ENCODE peak calls at places on chromosomes 13 and 19, in nine cellular contexts. E is Peyer's patch, R is suprapubic skin, G is HepG2, A is heart left ventricle, O is right lobe of liver, C is IMR-90, U is transverse colon, J is adrenal gland. L is an unnamed sample.

GRCh38 chr13:51589793-51590192 is 5.5 kb downstream of the WDFY2 start:
- DNase-seq in E (no peak), R (no peak), G (no peak), A (no peak), O (no peak), C (no peak), U (no peak), J (no peak), L (no peak)

GRCh38 chr13:38045278-38046048 is 175.9 kb upstream of the TRPC4 start:
- DNase-seq in E (no peak), R (no peak), G (peak), A (no peak), O (no peak), C (peak), U (no peak), J (no peak), L (no peak)

GRCh38 chr19:46134527-46134926 is 10.0 kb upstream of the IGFL3 start:
- DNase-seq in E (no peak), R (no peak), G (no peak), A (no peak), O (no peak), C (peak), U (no peak), J (no peak), L (no peak)

GRCh38 chr13:77048592-77048991 is 21.6 kb upstream of the FBXL3 start:
- DNase-seq in E (no peak), R (no peak), G (no peak), A (no peak), O (no peak), C (no peak), U (no peak), J (no peak), L (no peak)

GRCh38 chr13:26487781-26488180 is 69.7 kb upstream of the WASF3 start:
- DNase-seq in E (no peak), R (no peak), G (no peak), A (no peak), O (no peak), C (no peak), U (no peak), J (no peak), L (no peak)

GRCh38 chr19:48812094-48812929 is 1.5 kb upstream of the BCAT2 start:
- DNase-seq in E (peak), R (peak), G (peak), A (peak), O (peak), C (peak), U (peak), J (peak), L (peak)

GRCh38 chr13:95714142-95714832 is 37.3 kb downstream of the DNAJC3 start:
- DNase-seq in E (no peak), R (no peak), G (no peak), A (no peak), O (no peak), C (peak), U (no peak), J (no peak), L (no peak)

GRCh38 chr19:31294189-31294588 is 55.0 kb downstream of the TSHZ3 start:
- DNase-seq in E (no peak), R (no peak), G (no peak), A (no peak), O (no peak), C (no peak), U (no peak), J (no peak), L (no peak)

GRCh38 chr19:5539431-5539833 is 28.3 kb downstream of the TINCR start:
- DNase-seq in E (no peak), R (no peak), G (no peak), A (no peak), O (no peak), C (no peak), U (no peak), J (peak), L (no peak)

GRCh38 chr13:73273737-73274136 is 214.9 kb downstream of the KLF5 start:
- DNase-seq in E (no peak), R (no peak), G (no peak), A (no peak), O (no peak), C (peak), U (no peak), J (no peak), L (peak)

GRCh38 chr19:1863638-1864479 is 480 bp upstream of the KLF16 start:
- DNase-seq in E (peak), R (no peak), G (peak), A (peak), O (peak), C (peak), U (peak), J (peak), L (peak)

GRCh38 chr19:37506387-37507166 is at the start of gene ZNF793:
- DNase-seq in E (peak), R (peak), G (no peak), A (peak), O (peak), C (peak), U (peak), J (peak), L (no peak)

GRCh38 chr13:113962386-113962785 is 11.5 kb downstream of the C13orf46 start:
- DNase-seq in E (no peak), R (no peak), G (no peak), A (no peak), O (peak), C (no peak), U (no peak), J (no peak), L (no peak)

GRCh38 chr13:100646030-100646673 is 28.4 kb downstream of the TMTC4 start:
- DNase-seq in E (no peak), R (no peak), G (peak), A (no peak), O (no peak), C (peak), U (no peak), J (no peak), L (peak)

GRCh38 chr13:28355822-28356371 is 139.0 kb downstream of the FLT1 start:
- DNase-seq in E (no peak), R (no peak), G (no peak), A (no peak), O (no peak), C (peak), U (no peak), J (no peak), L (no peak)

GRCh38 chr13:21675095-21676007 is 4.5 kb downstream of the FGF9 start:
- DNase-seq in E (peak), R (no peak), G (no peak), A (peak), O (no peak), C (no peak), U (peak), J (peak), L (no peak)

GRCh38 chr19:39677931-39678889 is 22.5 kb downstream of the LGALS16 start:
- DNase-seq in E (no peak), R (no peak), G (peak), A (no peak), O (peak), C (peak), U (no peak), J (no peak), L (no peak)

GRCh38 chr13:27401210-27401609 is 23.2 kb upstream of the GTF3A start:
- DNase-seq in E (peak), R (no peak), G (no peak), A (no peak), O (no peak), C (no peak), U (peak), J (no peak), L (no peak)

GRCh38 chr13:33199282-33199850 is 86.2 kb downstream of the STARD13 start:
- DNase-seq in E (no peak), R (no peak), G (no peak), A (no peak), O (no peak), C (no peak), U (no peak), J (no peak), L (no peak)

GRCh38 chr13:60852886-60853285 is 455.9 kb downstream of the TDRD3 start:
- DNase-seq in E (no peak), R (no peak), G (no peak), A (no peak), O (no peak), C (no peak), U (no peak), J (no peak), L (no peak)

GRCh38 chr19:13137290-13137794 is 12.8 kb downstream of the STX10 start:
- DNase-seq in E (no peak), R (no peak), G (no peak), A (no peak), O (no peak), C (no peak), U (no peak), J (no peak), L (no peak)

GRCh38 chr19:478236-478888 is 17.5 kb upstream of the SHC2 start:
- DNase-seq in E (no peak), R (no peak), G (no peak), A (no peak), O (no peak), C (no peak), U (no peak), J (no peak), L (no peak)

GRCh38 chr13:28320884-28321574 is 173.9 kb downstream of the FLT1 start:
- DNase-seq in E (no peak), R (no peak), G (peak), A (no peak), O (no peak), C (peak), U (no peak), J (no peak), L (no peak)

GRCh38 chr19:28023064-28023463 is 1189.9 kb downstream of the UQCRFS1 start:
- DNase-seq in E (no peak), R (no peak), G (no peak), A (no peak), O (no peak), C (no peak), U (no peak), J (no peak), L (no peak)

GRCh38 chr13:47454986-47455385 is 546.1 kb downstream of the SUCLA2 start:
- DNase-seq in E (no peak), R (no peak), G (no peak), A (no peak), O (no peak), C (peak), U (no peak), J (no peak), L (no peak)

GRCh38 chr19:55216461-55217198 is 7.3 kb upstream of the PTPRH start:
- DNase-seq in E (peak), R (no peak), G (peak), A (peak), O (peak), C (peak), U (peak), J (peak), L (peak)
- TF ChIP-seq POLR2A in E (peak), R (no peak), G (peak), A (no peak), O (peak), C (peak), U (peak), J (peak), L (peak)

GRCh38 chr13:110887242-110887954 is 27.5 kb downstream of the ANKRD10 start:
- DNase-seq in E (no peak), R (no peak), G (no peak), A (no peak), O (no peak), C (peak), U (no peak), J (no peak), L (no peak)

GRCh38 chr13:110887955-110888333 is 26.9 kb downstream of the ANKRD10 start:
- DNase-seq in E (no peak), R (no peak), G (no peak), A (peak), O (no peak), C (no peak), U (no peak), J (no peak), L (no peak)

GRCh38 chr13:110886475-110887241 is 28.2 kb downstream of the ANKRD10 start:
- DNase-seq in E (no peak), R (no peak), G (no peak), A (no peak), O (no peak), C (no peak), U (no peak), J (no peak), L (no peak)

GRCh38 chr13:110890279-110891150 is 24.4 kb downstream of the ANKRD10 start:
- DNase-seq in E (no peak), R (no peak), G (no peak), A (no peak), O (no peak), C (no peak), U (no peak), J (no peak), L (no peak)

GRCh38 chr13:110888390-110888789 is 26.5 kb downstream of the ANKRD10 start:
- DNase-seq in E (no peak), R (no peak), G (no peak), A (no peak), O (no peak), C (no peak), U (no peak), J (no peak), L (no peak)
- TF ChIP-seq POLR2A in E (no peak), R (no peak), G (no peak), A (no peak), O (no peak), C (no peak), U (no peak), J (no peak), L (no peak)

DNA sequence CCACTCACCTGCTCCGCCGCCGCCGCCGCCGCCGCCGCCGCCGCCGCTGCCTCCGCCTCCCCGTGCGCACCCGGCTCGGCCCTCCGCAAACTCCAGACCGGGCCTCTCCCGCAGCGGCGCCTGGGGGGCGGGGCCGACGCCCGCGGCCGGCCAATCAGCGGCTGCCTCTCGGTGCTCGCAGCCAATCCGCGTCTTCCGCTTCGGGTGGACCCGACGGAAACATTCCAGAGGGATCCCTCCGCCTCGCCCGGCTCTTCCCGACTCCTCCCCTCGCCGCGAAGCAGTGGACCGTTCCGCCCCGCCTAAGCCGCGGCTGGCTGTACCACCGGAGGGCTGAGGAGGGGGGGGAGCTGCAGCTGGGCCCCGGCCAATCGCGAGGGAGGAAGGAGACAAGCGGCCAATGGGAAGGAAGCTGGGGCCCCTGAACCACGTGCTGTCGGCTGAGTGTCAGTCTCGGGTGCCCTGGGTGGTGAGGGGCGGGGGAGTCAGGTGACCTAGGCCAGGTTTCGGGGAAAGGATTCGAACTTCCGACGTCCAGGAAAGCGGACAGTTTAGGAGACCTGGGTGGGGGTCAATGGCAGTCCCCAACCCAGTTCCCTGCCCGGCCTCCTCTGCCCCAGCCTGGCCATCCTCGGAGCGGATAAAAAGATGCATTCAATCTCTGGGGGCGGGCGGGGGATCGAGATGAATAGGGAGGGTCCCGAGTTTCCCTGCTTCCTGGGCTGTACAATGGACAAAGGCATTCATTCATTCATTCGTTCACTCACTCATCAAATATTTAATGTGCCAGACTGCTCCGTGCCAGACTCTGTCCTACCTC is at the start of gene GIPC1:
- DNase-seq in E (peak), R (peak), G (peak), A (peak), O (peak), C (peak), U (peak), J (peak), L (peak)
- TF ChIP-seq POLR2A in E (peak), R (no peak), G (peak), A (no peak), O (peak), C (peak), U (peak), J (peak), L (peak)

GRCh38 chr19:33233056-33233873 is 7.6 kb upstream of the SLC7A10 start:
- DNase-seq in E (no peak), R (no peak), G (no peak), A (peak), O (no peak), C (no peak), U (no peak), J (no peak), L (no peak)
- TF ChIP-seq POLR2A in E (no peak), R (no peak), G (no peak), A (no peak), O (no peak), C (no peak), U (no peak), J (no peak), L (no peak)